ENCODE peak calls at places on chromosome 22, in five cellular contexts. G is A549, Q is SK-N-SH, Z is endothelial cell of umbilical vein, O is GM12878. Y is an unnamed sample.

GRCh38 chr22:50691521-50691920 is 18.9 kb downstream of the SHANK3 start:
- DNase-seq in G (no peak), Q (no peak), Z (peak; percentile 61), O (peak; percentile 13), Y (peak; percentile 29)

GRCh38 chr22:25084405-25085107 is 115.1 kb upstream of the CRYBB3 start:
- DNase-seq in G (no peak), Q (peak; percentile 54), Z (no peak), O (no peak), Y (no peak)

GRCh38 chr22:45317551-45318167 is 7.9 kb downstream of the FAM118A start:
- DNase-seq in G (no peak), Q (peak; percentile 70), Z (peak; percentile 91), O (no peak), Y (no peak)

GRCh38 chr22:44594951-44595350 is 96.9 kb upstream of the RTL6 start:
- DNase-seq in G (no peak), Q (no peak), Z (no peak), O (no peak), Y (no peak)

GRCh38 chr22:50445071-50445879 is 29.6 kb downstream of the SBF1 start:
- DNase-seq in G (no peak), Q (peak; percentile 43), Z (no peak), O (no peak), Y (no peak)

GRCh38 chr22:49018601-49019000 is 809.1 kb downstream of the BRD1 start:
- DNase-seq in G (no peak), Q (no peak), Z (no peak), O (no peak), Y (no peak)

GRCh38 chr22:39311592-39312400 is 7.6 kb downstream of the RPL3 start:
- DNase-seq in G (no peak), Q (no peak), Z (no peak), O (no peak), Y (no peak)

GRCh38 chr22:29938285-29938693 is 55.3 kb downstream of the MTMR3 start:
- DNase-seq in G (no peak), Q (no peak), Z (no peak), O (peak; percentile 54), Y (no peak)

GRCh38 chr22:38657248-38657909 is 941 bp downstream of the CBY1 start:
- DNase-seq in G (peak; percentile 3), Q (peak; percentile 31), Z (no peak), O (no peak), Y (no peak)

GRCh38 chr22:25281675-25282345 is 62.4 kb downstream of the CRYBB2 start:
- DNase-seq in G (no peak), Q (no peak), Z (no peak), O (no peak), Y (no peak)

GRCh38 chr22:26502688-26503561 is 9.3 kb downstream of the TFIP11 start:
- DNase-seq in G (no peak), Q (peak; percentile 59), Z (peak; percentile 64), O (no peak), Y (no peak)

GRCh38 chr22:45413368-45414211 is at the start of the genes RIBC2 and SMC1B:
- DNase-seq in G (peak; percentile 82), Q (no peak), Z (peak; percentile 76), O (peak; percentile 12), Y (peak; percentile 87)

GRCh38 chr22:36144886-36145541 is 15.5 kb downstream of the APOL3 start:
- DNase-seq in G (peak; percentile 12), Q (peak; percentile 57), Z (peak; percentile 77), O (no peak), Y (peak; percentile 13)

GRCh38 chr22:38843716-38844660 is at the start of gene NPTXR:
- DNase-seq in G (peak; percentile 53), Q (peak; percentile 90), Z (peak; percentile 16), O (no peak), Y (no peak)

GRCh38 chr22:35220221-35220620 is 37.1 kb upstream of the HMGXB4 start:
- DNase-seq in G (no peak), Q (no peak), Z (no peak), O (no peak), Y (no peak)

GRCh38 chr22:49738566-49738965 is 89.1 kb downstream of the BRD1 start:
- DNase-seq in G (no peak), Q (no peak), Z (no peak), O (no peak), Y (no peak)

GRCh38 chr22:35547993-35548761 is 7.5 kb downstream of the RASD2 start:
- DNase-seq in G (no peak), Q (no peak), Z (no peak), O (no peak), Y (no peak)

GRCh38 chr22:46519377-46519776 is 18.0 kb downstream of the CELSR1 start:
- DNase-seq in G (no peak), Q (no peak), Z (no peak), O (no peak), Y (no peak)

GRCh38 chr22:48492371-48493320 is 1335.0 kb downstream of the BRD1 start:
- DNase-seq in G (peak; percentile 78), Q (peak; percentile 84), Z (peak; percentile 66), O (peak; percentile 1), Y (peak; percentile 48)

GRCh38 chr22:48871176-48871840 is 956.4 kb downstream of the BRD1 start:
- DNase-seq in G (no peak), Q (no peak), Z (no peak), O (no peak), Y (no peak)

GRCh38 chr22:48258108-48258705 is 1495.8 kb downstream of the TBC1D22A start:
- DNase-seq in G (no peak), Q (no peak), Z (no peak), O (no peak), Y (no peak)

GRCh38 chr22:31250740-31251330 is 38.7 kb downstream of the LIMK2 start:
- DNase-seq in G (no peak), Q (no peak), Z (no peak), O (no peak), Y (no peak)

GRCh38 chr22:31248138-31248745 is 36.1 kb downstream of the LIMK2 start:
- DNase-seq in G (no peak), Q (peak; percentile 85), Z (peak; percentile 60), O (no peak), Y (no peak)

GRCh38 chr22:31247726-31248125 is 35.6 kb downstream of the LIMK2 start:
- DNase-seq in G (no peak), Q (peak; percentile 75), Z (no peak), O (no peak), Y (no peak)

GRCh38 chr22:31246687-31247086 is 34.6 kb downstream of the LIMK2 start:
- DNase-seq in G (no peak), Q (no peak), Z (no peak), O (no peak), Y (no peak)

GRCh38 chr22:31248965-31249940 is 37.2 kb downstream of the LIMK2 start:
- DNase-seq in G (no peak), Q (no peak), Z (no peak), O (no peak), Y (no peak)
- TF ChIP-seq MAX in G (no peak), Q (no peak), Z (no peak), O (no peak), Y (no peak)

DNA sequence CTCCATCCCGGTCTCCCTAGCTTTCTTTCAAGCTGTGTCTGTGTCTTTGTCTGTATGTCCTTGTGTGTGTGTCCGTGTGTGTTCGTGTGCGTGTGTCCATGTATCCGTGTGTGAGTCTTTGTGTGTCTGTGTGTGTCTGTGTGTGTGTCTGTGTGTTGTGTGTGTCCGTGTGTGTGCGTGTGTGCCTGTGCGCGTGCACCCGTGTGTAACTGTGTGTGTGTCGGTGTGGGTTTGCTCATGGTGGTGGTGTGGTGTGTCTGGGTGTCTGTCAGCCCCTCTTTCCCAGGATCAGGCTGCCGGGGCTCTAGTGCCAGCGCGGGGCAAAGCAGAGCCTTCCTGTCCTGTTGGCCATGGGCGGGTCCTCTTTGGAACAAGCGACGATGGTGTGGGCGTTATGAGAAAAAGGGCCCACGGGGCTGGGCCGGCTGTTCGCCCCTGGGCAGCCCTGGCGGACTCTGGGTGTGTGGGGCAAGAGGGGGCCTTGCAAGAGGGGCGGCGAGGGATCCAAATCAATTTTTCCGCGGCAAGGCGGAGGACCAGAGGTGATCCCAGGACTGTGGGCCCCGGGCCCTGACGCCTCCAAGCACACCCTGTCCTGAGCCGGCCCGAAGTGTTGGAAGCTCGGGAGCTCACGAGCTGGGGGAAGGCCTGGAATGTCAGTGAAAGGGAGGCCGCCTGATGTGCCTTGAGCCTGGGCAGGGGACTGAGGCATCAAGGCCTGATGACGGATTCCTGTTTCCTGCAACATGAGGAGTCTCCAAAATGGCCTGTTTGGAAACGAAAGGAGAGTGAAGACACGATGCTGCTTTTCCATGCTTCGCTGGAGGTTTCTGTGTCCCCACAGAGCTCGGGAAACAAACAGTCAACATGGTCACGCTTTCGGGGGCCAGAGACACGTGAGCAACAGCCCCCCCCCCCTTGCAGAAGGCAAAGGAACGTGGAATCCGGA is 3929.2 kb upstream of the OR11H1 start:
- DNase-seq in G (no peak), Q (no peak), Z (no peak), O (no peak), Y (no peak)
- H3K9me3 ChIP-seq in G (no peaks in the 10 kb centered on the region), Q (no peaks in the 10 kb centered on the region), Z (peaks cover 17% of the 10 kb centered on the region), O (no peaks in the 10 kb centered on the region), Y (peaks cover 13% of the 10 kb centered on the region)

DNA sequence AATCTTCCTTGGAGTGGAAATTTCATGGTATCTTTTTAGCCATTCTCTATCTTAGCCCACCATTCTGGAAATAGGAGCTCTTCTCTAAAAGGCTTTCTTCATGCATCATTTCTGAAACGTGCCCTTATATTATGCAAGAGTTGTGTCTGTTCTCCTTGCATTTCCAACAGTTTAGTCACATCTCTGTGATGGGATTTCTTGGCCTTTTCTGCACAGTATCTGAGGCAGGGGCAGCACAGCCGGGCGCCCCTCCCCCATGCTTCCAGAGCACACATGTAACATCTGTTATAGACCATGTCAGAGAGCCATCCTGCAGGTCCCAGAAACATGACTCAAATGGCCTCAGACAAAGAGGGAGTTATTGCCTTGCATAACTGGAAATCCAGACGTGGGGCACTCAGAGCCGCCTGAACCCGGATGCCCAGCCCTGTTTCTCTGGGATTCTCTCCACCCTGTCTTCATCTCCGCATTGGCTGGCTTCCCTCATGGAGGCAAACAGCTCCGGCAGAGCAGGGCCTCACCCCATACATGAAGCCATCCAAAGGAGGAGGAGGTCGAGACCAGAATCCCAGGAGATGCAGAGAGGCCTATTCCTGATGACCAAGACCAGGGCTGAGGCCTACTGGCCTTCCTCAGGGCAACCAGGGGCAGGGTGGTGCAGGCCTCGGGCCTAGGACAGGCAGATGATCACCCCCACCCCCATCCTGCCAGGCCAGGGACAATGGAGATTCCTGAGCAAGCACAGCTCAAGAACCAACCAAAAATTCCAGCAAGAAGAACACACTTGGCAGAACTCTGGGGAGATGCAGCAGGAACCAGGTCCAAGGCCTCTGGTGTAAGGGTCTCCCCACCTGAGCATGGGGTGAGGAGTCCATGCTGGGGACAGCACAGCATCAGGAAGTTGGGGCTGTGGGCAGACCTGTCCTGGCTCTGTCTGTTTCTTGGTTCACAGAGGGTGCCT is 61.3 kb downstream of the IGLL5 start:
- DNase-seq in G (no peak), Q (no peak), Z (no peak), O (no peak), Y (no peak)
- TF ChIP-seq MAX in G (no peak), Q (no peak), Z (no peak), O (no peak), Y (no peak)

DNA sequence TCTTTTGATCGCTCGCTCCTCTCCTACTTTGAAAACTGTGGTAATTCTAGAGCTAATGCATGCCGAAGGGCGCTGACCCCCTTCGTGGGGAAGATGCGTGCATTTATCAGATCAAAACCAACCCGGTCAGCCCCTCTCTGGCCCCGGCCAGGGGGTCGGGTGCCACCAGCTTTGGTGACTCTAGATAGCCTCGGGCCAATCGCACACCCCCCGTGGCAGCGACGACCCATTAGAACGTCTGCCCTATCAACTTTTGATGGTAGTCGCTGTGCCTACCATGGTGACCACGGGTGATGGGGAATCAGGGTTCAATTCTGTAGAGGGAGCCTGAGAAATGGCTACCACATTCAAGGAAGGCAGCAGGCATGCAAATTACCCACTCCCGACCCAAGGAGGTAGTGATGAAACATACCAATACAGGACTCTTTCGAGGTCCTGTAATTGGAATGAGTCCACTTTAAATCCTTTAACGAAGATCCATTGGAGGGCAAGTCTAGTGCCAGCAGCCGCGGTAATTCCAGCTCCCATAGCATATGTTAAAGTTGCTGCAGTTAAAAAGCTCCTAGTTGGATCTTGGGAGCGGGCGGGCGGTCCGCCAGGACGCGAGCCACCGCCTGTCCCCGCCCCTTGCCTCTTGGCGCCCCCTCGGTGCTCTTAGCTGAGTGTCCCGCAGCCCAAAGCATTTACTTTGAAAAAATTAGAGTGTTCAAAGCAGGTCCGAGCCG is 3898.2 kb upstream of the OR11H1 start:
- DNase-seq in G (no peak), Q (peak; percentile 20), Z (no peak), O (no peak), Y (no peak)
- H3K9me3 ChIP-seq in G (peaks cover 14% of the 10 kb centered on the region), Q (peaks cover 11% of the 10 kb centered on the region), Z (peaks cover 22% of the 10 kb centered on the region), O (peaks cover 3% of the 10 kb centered on the region), Y (peaks cover 34% of the 10 kb centered on the region)